ENCODE peak calls at places on chromosomes 11 and 22, in ten cellular contexts. M, Y, L, W, C, Q, K, S, T and N are unnamed samples. For H3K36me3, the result is how much of the 10 kb centered on the place peaks cover.

GRCh38 chr11:128552783-128553661 is 34.3 kb downstream of the ETS1 start:
- DNase-seq in M (no peak), Y (no peak), L (no peak), W (no peak), C (no peak), Q (no peak), K (no peak), S (no peak), T (no peak), N (no peak)

GRCh38 chr11:102850973-102851745 is 7.8 kb upstream of the MMP3 start:
- DNase-seq in M (no peak), Y (no peak), L (peak), W (no peak), C (no peak), Q (peak), K (peak), S (no peak), T (no peak), N (no peak)

GRCh38 chr11:2433106-2433925 is 11.0 kb downstream of the TRPM5 start:
- DNase-seq in M (no peak), Y (peak), L (no peak), W (no peak), C (no peak), Q (no peak), K (no peak), S (no peak), T (no peak), N (no peak)

GRCh38 chr11:60915250-60915914 is 1.4 kb downstream of the TMEM109 start:
- DNase-seq in M (peak), Y (no peak), L (no peak), W (peak), C (peak), Q (peak), K (peak), S (no peak), T (no peak), N (no peak)

GRCh38 chr22:22709719-22710445 is 65.5 kb downstream of the GGTLC2 start:
- DNase-seq in M (no peak), Y (peak), L (no peak), W (no peak), C (no peak), Q (no peak), K (no peak), S (no peak), T (peak), N (no peak)

GRCh38 chr11:70604221-70604620 is 205.9 kb downstream of the CTTN start:
- DNase-seq in M (no peak), Y (peak), L (no peak), W (no peak), C (no peak), Q (no peak), K (no peak), S (no peak), T (no peak), N (no peak)

GRCh38 chr22:36893262-36893661 is 20.2 kb upstream of the CSF2RB start:
- DNase-seq in M (no peak), Y (no peak), L (no peak), W (no peak), C (no peak), Q (no peak), K (no peak), S (no peak), T (no peak), N (no peak)

GRCh38 chr11:73325036-73325981 is 17.2 kb downstream of the ARHGEF17 start:
- DNase-seq in M (no peak), Y (no peak), L (no peak), W (no peak), C (no peak), Q (no peak), K (peak), S (no peak), T (no peak), N (no peak)

GRCh38 chr22:29799217-29799680 is 32.1 kb downstream of the UQCR10 start:
- DNase-seq in M (peak), Y (peak), L (no peak), W (peak), C (peak), Q (peak), K (peak), S (no peak), T (no peak), N (no peak)

GRCh38 chr11:112174789-112175595 is at the start of gene BCO2:
- DNase-seq in M (peak), Y (peak), L (no peak), W (peak), C (peak), Q (peak), K (peak), S (peak), T (peak), N (no peak)

GRCh38 chr22:48586799-48587185 is 1240.9 kb downstream of the BRD1 start:
- DNase-seq in M (no peak), Y (no peak), L (no peak), W (no peak), C (no peak), Q (no peak), K (no peak), S (no peak), T (no peak), N (no peak)

GRCh38 chr22:22203048-22203971 is 41.3 kb upstream of the VPREB1 start:
- DNase-seq in M (no peak), Y (no peak), L (no peak), W (no peak), C (no peak), Q (no peak), K (no peak), S (no peak), T (no peak), N (no peak)

GRCh38 chr11:78248191-78248590 is 59.5 kb downstream of the USP35 start:
- DNase-seq in M (no peak), Y (no peak), L (no peak), W (no peak), C (no peak), Q (no peak), K (no peak), S (no peak), T (no peak), N (no peak)

GRCh38 chr11:134223066-134223465 is 701 bp downstream of the NCAPD3 start:
- DNase-seq in M (no peak), Y (no peak), L (no peak), W (no peak), C (no peak), Q (no peak), K (no peak), S (no peak), T (no peak), N (no peak)

GRCh38 chr11:35585411-35585810 is 32.8 kb upstream of the FJX1 start:
- DNase-seq in M (no peak), Y (no peak), L (no peak), W (no peak), C (no peak), Q (no peak), K (no peak), S (no peak), T (no peak), N (no peak)
- H3K36me3 ChIP-seq in M (under half), Y (under half), L (under half), W (under half), C (under half), Q (under half), K (under half), S (under half), T (under half), N (under half)

DNA sequence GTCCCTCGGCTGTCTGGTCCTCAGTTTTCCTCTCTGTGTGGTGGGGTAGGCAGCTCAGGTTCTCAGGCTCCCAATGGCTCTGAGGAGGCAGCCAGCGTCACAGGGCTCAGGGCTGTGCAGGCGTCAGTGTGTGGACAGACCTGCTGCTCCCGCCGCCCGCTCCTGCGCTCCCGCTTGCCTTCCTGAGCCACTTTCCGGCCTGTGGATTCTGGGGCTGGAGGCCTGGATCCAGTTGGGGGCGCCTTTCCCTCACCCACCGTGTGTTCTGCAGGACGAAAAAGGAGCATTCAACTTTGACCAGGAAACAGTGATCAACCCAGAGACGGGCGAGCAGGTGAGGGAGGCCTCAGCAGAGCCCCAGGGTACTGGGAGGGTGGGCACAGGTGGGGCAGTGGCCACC is 14.7 kb downstream of the DPP3 start:
- DNase-seq in M (no peak), Y (no peak), L (no peak), W (no peak), C (no peak), Q (no peak), K (no peak), S (no peak), T (peak), N (no peak)
- H3K36me3 ChIP-seq in M (half or more), Y (under half), L (under half), W (under half), C (under half), Q (under half), K (under half), S (under half), T (half or more), N (under half)

GRCh38 chr11:76453248-76453647 is 8.4 kb downstream of the EMSY start:
- DNase-seq in M (no peak), Y (no peak), L (no peak), W (no peak), C (no peak), Q (no peak), K (no peak), S (no peak), T (no peak), N (no peak)
- H3K36me3 ChIP-seq in M (half or more), Y (under half), L (under half), W (under half), C (under half), Q (under half), K (under half), S (under half), T (half or more), N (half or more)

GRCh38 chr11:33774356-33775063 is at the start of gene FBXO3:
- DNase-seq in M (peak), Y (peak), L (no peak), W (peak), C (peak), Q (peak), K (peak), S (no peak), T (peak), N (peak)

GRCh38 chr11:33773399-33774355 is 643 bp downstream of the FBXO3 start:
- DNase-seq in M (no peak), Y (no peak), L (no peak), W (no peak), C (no peak), Q (peak), K (no peak), S (no peak), T (no peak), N (no peak)

GRCh38 chr11:33769542-33769941 is 4.8 kb downstream of the FBXO3 start:
- DNase-seq in M (no peak), Y (no peak), L (no peak), W (no peak), C (no peak), Q (peak), K (no peak), S (no peak), T (no peak), N (no peak)

GRCh38 chr11:33770236-33770635 is 4.1 kb downstream of the FBXO3 start:
- DNase-seq in M (no peak), Y (no peak), L (no peak), W (no peak), C (no peak), Q (no peak), K (no peak), S (no peak), T (no peak), N (no peak)

GRCh38 chr11:33772300-33772699 is 2.0 kb downstream of the FBXO3 start:
- DNase-seq in M (no peak), Y (no peak), L (peak), W (no peak), C (peak), Q (peak), K (no peak), S (no peak), T (no peak), N (no peak)
- H3K36me3 ChIP-seq in M (under half), Y (under half), L (under half), W (under half), C (under half), Q (under half), K (under half), S (under half), T (under half), N (under half)

GRCh38 chr22:40410731-40411505 is 40.5 kb downstream of the SGSM3 start:
- DNase-seq in M (peak), Y (peak), L (no peak), W (no peak), C (no peak), Q (no peak), K (no peak), S (no peak), T (no peak), N (no peak)

GRCh38 chr22:40409613-40410113 is 39.3 kb downstream of the SGSM3 start:
- DNase-seq in M (no peak), Y (no peak), L (no peak), W (no peak), C (no peak), Q (no peak), K (no peak), S (no peak), T (no peak), N (no peak)

GRCh38 chr22:40412441-40412840 is 42.0 kb downstream of the SGSM3 start:
- DNase-seq in M (no peak), Y (no peak), L (no peak), W (no peak), C (no peak), Q (no peak), K (no peak), S (no peak), T (no peak), N (no peak)

GRCh38 chr22:40410272-40410671 is 39.9 kb downstream of the SGSM3 start:
- DNase-seq in M (peak), Y (peak), L (peak), W (no peak), C (no peak), Q (peak), K (no peak), S (no peak), T (no peak), N (no peak)

DNA sequence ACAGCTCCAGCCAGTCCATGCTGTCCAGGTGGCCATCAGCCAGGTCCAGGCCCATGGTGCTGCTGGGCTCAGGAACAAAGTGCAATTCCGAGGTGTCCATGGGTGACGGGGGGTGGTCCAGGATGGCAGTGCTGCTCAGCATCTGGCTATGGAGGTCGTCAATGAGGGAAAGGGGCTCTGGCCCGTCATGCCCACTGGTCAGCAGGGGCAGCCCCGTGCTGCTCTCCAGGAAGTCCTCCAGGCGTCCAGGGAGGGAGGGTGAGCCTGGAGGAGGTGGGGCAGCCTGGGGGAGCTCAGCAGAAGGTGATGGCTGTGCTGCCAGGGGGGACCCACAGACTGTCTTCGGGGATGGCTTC is 41.1 kb downstream of the SGSM3 start:
- DNase-seq in M (peak), Y (no peak), L (no peak), W (no peak), C (no peak), Q (no peak), K (no peak), S (no peak), T (no peak), N (no peak)
- H3K36me3 ChIP-seq in M (half or more), Y (under half), L (under half), W (under half), C (under half), Q (under half), K (half or more), S (under half), T (half or more), N (under half)

GRCh38 chr11:1009371-1009770 is 27.1 kb downstream of the MUC6 start:
- DNase-seq in M (no peak), Y (no peak), L (no peak), W (no peak), C (no peak), Q (no peak), K (no peak), S (no peak), T (no peak), N (no peak)
- H3K36me3 ChIP-seq in M (half or more), Y (under half), L (under half), W (under half), C (under half), Q (under half), K (under half), S (under half), T (half or more), N (under half)

DNA sequence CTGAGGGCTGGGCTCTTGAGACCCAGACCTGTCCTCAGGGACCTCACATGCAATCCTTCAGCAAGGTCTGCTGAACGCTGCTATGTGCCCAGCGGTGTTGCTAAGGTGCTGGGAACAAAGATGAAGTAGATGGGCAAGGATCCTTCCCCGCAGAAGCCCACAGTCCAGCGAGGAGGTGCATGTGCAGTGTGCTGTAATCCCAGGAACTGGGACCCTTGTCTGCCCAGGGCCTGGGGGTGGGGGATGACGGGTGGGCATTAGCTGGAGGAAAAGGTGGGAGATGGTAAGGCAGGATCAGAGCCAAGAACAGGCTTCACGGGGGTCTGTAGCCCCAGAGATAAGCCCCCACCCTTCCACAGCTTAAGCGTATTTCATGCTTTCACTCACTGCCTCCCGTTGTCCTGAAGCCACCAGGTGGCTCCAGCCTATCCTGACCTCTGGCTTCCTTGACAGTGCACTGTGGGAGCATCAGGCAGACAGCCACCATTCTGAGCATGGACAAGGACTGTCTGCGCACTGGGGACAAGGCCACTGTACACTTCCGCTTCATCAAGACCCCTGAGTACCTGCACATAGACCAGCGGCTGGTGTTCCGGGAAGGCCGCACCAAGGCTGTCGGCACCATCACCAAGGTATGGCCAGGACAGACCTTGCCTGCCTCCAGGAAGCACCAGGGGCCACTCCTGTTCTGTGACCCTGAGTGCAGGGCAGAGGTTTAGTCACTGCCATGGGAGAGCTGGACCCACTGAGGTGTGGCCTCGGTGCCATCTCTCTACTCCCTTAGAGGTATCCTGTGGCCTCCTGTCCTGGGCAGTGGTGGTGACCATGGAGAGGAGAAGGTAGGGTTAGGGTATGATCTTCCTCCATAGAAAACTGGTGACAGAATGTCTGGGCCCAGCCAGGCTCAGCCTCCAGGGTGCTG is 22.0 kb downstream of the GTPBP1 start:
- DNase-seq in M (no peak), Y (peak), L (no peak), W (no peak), C (no peak), Q (no peak), K (no peak), S (no peak), T (no peak), N (no peak)
- H3K36me3 ChIP-seq in M (half or more), Y (under half), L (half or more), W (half or more), C (under half), Q (half or more), K (half or more), S (under half), T (half or more), N (half or more)

GRCh38 chr22:46042786-46043185 is 65.8 kb upstream of the WNT7B start:
- DNase-seq in M (peak), Y (no peak), L (no peak), W (no peak), C (no peak), Q (no peak), K (no peak), S (no peak), T (no peak), N (no peak)

GRCh38 chr22:46043816-46044717 is 67.1 kb upstream of the WNT7B start:
- DNase-seq in M (peak), Y (no peak), L (no peak), W (no peak), C (no peak), Q (no peak), K (no peak), S (no peak), T (no peak), N (no peak)

GRCh38 chr22:46041642-46042041 is 64.7 kb upstream of the WNT7B start:
- DNase-seq in M (no peak), Y (peak), L (no peak), W (no peak), C (no peak), Q (no peak), K (no peak), S (no peak), T (no peak), N (no peak)

GRCh38 chr22:46044718-46045458 is 67.9 kb upstream of the WNT7B start:
- DNase-seq in M (peak), Y (peak), L (no peak), W (no peak), C (no peak), Q (no peak), K (no peak), S (no peak), T (no peak), N (no peak)

DNA sequence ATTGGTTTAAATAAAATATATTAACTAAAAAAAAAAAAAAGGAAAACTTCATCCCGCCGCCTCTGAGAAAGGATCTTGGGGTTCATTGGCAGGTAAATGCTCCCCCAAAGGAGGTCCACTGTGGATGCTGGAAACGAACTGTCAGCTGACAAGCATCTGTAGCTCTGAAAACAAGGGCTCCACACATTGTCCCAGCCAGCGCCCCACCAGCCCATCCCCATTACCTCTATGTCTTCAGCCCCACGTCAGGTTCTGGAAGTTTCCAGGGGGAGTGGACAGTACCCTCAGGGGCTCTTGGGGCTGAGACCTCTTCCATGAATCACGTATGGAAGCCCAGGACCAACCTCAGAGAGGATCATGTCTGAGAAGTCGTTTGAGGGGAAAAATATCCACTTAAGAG is 66.4 kb upstream of the WNT7B start:
- DNase-seq in M (peak), Y (peak), L (no peak), W (no peak), C (no peak), Q (no peak), K (no peak), S (no peak), T (no peak), N (no peak)
- H3K36me3 ChIP-seq in M (under half), Y (under half), L (under half), W (under half), C (under half), Q (under half), K (under half), S (under half), T (under half), N (under half)